ENCODE peak calls at places on chromosomes 13 and 19, in seven cellular contexts. E, B, N, L, W, I and P are unnamed samples. For H3K36me3, the result is how much of the 10 kb centered on the place peaks cover.

GRCh38 chr13:27970382-27971235 is 1.5 kb upstream of the CDX2 start:
- DNase-seq in E (no peak), B (no peak), N (no peak), L (no peak), W (no peak), I (no peak), P (no peak)

GRCh38 chr13:94181461-94182107 is 297.9 kb downstream of the DCT start:
- DNase-seq in E (no peak), B (no peak), N (no peak), L (no peak), W (no peak), I (no peak), P (no peak)

GRCh38 chr13:66927562-66927961 is 302.6 kb downstream of the PCDH9 start:
- DNase-seq in E (no peak), B (no peak), N (no peak), L (no peak), W (no peak), I (no peak), P (no peak)

GRCh38 chr19:9848060-9848459 is 12.9 kb downstream of the PIN1 start:
- DNase-seq in E (no peak), B (no peak), N (no peak), L (no peak), W (no peak), I (no peak), P (no peak)

GRCh38 chr19:21149877-21150276 is 8.0 kb downstream of the ZNF431 start:
- DNase-seq in E (no peak), B (peak), N (no peak), L (no peak), W (no peak), I (no peak), P (no peak)

GRCh38 chr19:5691930-5692784 is 2.1 kb downstream of the RPL36 start:
- DNase-seq in E (no peak), B (no peak), N (no peak), L (no peak), W (no peak), I (no peak), P (no peak)

GRCh38 chr13:30985637-30986205 is 53.3 kb downstream of the TEX26 start:
- DNase-seq in E (no peak), B (peak), N (no peak), L (no peak), W (no peak), I (no peak), P (no peak)

GRCh38 chr13:20006206-20006605 is 47.7 kb downstream of the ZMYM2 start:
- DNase-seq in E (no peak), B (no peak), N (no peak), L (no peak), W (no peak), I (no peak), P (no peak)

GRCh38 chr13:75331792-75332349 is 150.1 kb downstream of the TBC1D4 start:
- DNase-seq in E (no peak), B (no peak), N (no peak), L (no peak), W (no peak), I (no peak), P (no peak)

GRCh38 chr19:42352893-42353259 is 27.4 kb downstream of the MEGF8 start:
- DNase-seq in E (no peak), B (no peak), N (no peak), L (no peak), W (no peak), I (no peak), P (no peak)

GRCh38 chr13:113364933-113365371 is 1.0 kb upstream of the GRTP1 start:
- DNase-seq in E (no peak), B (no peak), N (no peak), L (no peak), W (peak), I (no peak), P (no peak)
- H3K4me3 ChIP-seq in E (peak), B (peak), N (peak), L (peak), W (peak), I (no peak), P (no peak)

GRCh38 chr13:113513761-113514160 is 23.2 kb upstream of the DCUN1D2 start:
- DNase-seq in E (no peak), B (no peak), N (no peak), L (no peak), W (no peak), I (no peak), P (no peak)
- H3K36me3 ChIP-seq in E (under half), B (half or more), N (under half), L (under half), W (under half), I (under half), P (under half)

GRCh38 chr19:4664642-4665041 is 5.5 kb downstream of the MYDGF start:
- DNase-seq in E (no peak), B (no peak), N (no peak), L (no peak), W (no peak), I (no peak), P (no peak)

GRCh38 chr19:4660181-4660791 is 9.9 kb downstream of the MYDGF start:
- DNase-seq in E (no peak), B (no peak), N (no peak), L (no peak), W (no peak), I (no peak), P (no peak)

GRCh38 chr19:4662812-4663211 is 7.3 kb downstream of the MYDGF start:
- DNase-seq in E (no peak), B (no peak), N (no peak), L (no peak), W (no peak), I (no peak), P (no peak)

GRCh38 chr19:4660993-4661392 is 9.1 kb downstream of the MYDGF start:
- DNase-seq in E (no peak), B (no peak), N (no peak), L (no peak), W (no peak), I (no peak), P (no peak)

DNA sequence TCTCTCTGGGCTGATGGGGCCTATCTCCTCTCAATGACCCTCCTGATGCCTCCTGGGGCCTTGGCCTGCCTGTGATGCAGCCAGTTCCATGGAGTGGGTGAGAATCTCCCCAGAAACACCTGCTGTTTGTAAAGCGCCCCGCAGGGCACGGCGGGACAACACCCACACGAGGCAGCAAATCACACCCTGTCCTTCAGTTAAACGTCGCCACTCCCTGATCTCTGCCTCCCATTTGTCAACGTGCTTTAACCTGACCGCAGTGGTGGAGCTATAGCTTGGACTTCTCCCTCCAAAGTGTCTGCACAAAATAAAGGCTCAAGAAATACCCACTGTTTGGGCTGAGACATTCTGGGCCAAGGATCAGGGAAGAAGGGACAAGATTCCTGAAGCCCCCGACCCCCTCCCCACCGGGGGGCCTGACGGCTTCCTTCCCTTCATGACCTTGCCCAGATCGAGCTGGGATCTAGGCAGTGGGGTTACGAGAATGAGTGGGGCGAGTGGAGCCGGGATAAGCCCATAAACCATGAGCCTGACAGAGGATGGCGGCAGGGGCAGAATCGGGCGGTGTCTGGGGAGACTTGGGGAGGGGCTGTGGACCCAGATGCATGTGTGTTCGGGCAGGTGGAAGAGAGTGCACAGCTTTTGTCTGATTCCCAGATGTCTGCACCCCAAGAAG is 8.0 kb downstream of the MYDGF start:
- DNase-seq in E (no peak), B (no peak), N (no peak), L (no peak), W (no peak), I (no peak), P (no peak)
- H3K27ac ChIP-seq in E (no peak), B (no peak), N (no peak), L (no peak), W (no peak), I (no peak), P (no peak)

GRCh38 chr13:52851153-52851962 is 2.9 kb upstream of the PCDH8 start:
- DNase-seq in E (peak), B (no peak), N (no peak), L (no peak), W (no peak), I (no peak), P (no peak)
- H3K4me3 ChIP-seq in E (peak), B (peak), N (peak), L (peak), W (peak), I (peak), P (peak)

GRCh38 chr13:33827152-33827551 is 9.2 kb downstream of the RFC3 start:
- DNase-seq in E (no peak), B (no peak), N (no peak), L (no peak), W (no peak), I (no peak), P (no peak)

GRCh38 chr13:33825083-33825482 is 7.1 kb downstream of the RFC3 start:
- DNase-seq in E (no peak), B (no peak), N (no peak), L (no peak), W (no peak), I (no peak), P (no peak)

GRCh38 chr13:33832872-33833271 is 14.9 kb downstream of the RFC3 start:
- DNase-seq in E (no peak), B (no peak), N (no peak), L (no peak), W (no peak), I (no peak), P (no peak)

DNA sequence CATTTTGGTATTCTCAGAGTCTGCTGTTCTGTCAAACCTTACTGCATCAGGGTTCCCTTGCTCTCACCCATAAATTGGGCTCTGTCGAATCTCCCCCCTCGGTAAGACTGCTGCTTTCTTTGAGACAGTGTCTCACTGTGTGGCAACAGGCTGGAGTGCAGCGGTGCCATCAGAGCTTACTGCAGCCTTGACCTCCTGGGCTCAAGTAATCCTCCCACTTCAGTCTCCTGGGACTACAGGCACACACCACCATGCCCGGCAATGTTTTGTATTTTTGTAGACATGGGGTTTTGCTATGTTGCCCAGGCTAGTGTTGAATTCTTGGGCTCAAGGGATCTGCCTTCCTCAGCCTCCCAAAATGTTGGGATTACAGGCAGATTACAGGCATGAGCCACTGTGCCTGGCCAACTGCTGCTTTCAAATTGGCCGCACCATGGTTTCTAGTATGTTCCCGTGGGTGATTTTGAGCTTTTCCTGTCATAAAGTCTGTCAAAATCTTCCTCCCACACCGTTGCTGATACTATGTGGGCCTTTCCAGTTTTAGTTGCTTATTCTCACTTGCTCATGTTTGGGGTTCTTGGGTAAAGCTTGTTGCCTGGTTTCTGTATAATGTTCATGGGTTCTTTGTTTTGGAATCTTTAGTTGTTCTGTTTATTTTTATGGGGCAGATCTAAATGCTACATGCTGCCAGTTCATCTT is 10.6 kb downstream of the RFC3 start:
- DNase-seq in E (no peak), B (no peak), N (no peak), L (no peak), W (no peak), I (no peak), P (no peak)
- H3K36me3 ChIP-seq in E (under half), B (under half), N (under half), L (under half), W (under half), I (under half), P (under half)

DNA sequence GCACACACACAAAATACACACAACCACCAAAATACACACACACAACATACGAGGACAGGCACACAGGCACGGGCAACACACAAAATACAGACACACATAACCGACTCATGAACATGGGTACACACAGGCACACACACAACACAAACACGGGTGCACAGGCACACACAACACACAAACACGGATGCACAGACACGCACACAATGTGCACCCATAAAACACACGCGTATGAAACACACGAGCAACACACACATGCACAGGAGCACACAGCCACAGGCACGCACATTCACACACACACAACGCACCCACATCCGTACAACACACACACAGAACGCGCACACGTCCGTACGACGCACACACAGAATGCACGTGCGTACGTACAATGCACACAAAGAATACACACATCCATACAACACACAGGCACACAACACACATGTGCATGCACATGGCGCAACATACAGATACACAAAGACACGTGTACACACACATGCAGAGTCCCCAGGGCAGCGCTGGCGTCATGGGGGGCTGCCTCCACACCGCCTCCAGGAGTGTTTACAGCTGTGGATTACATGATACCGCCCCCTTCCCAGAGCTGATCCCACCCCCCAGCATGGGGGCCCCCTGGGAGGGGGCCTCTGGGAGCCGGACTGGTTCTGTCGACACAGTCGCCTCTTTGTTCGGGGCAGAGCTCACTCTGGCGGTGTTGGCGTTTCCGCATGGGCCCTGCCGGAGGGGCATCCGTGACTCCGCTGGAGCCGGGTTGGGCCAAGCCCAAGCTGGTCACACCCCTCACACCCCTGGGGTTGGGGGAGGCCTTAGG is 2.9 kb downstream of the SBNO2 start:
- DNase-seq in E (no peak), B (no peak), N (no peak), L (no peak), W (peak), I (no peak), P (no peak)
- H3K27ac ChIP-seq in E (no peak), B (peak), N (no peak), L (peak), W (peak), I (peak), P (no peak)